ENCODE peak calls at places on chromosomes 6 and 20, in seven cellular contexts. One of them, this sample, is unnamed.

GRCh38 chr6:38354905-38355304 is 284.8 kb downstream of the BTBD9 start:
- DNase-seq in AG10803: no peak
- DNase-seq in ovary: no peak
- DNase-seq in fibroblast of mammary gland: no peak
- DNase-seq in brain microvascular endothelial cell: no peak
- DNase-seq in OCI-LY7: no peak
- DNase-seq in right atrium auricular region: no peak
- DNase-seq in this sample: no peak

GRCh38 chr6:2020909-2021308 is 224.5 kb downstream of the GMDS start:
- DNase-seq in AG10803: peak
- DNase-seq in ovary: no peak
- DNase-seq in fibroblast of mammary gland: peak
- DNase-seq in brain microvascular endothelial cell: no peak
- DNase-seq in OCI-LY7: no peak
- DNase-seq in right atrium auricular region: no peak
- DNase-seq in this sample: peak

GRCh38 chr6:152160346-152160745 is 352.9 kb downstream of the ESR1 start:
- DNase-seq in AG10803: no peak
- DNase-seq in ovary: no peak
- DNase-seq in fibroblast of mammary gland: no peak
- DNase-seq in brain microvascular endothelial cell: no peak
- DNase-seq in OCI-LY7: no peak
- DNase-seq in right atrium auricular region: no peak
- DNase-seq in this sample: no peak

GRCh38 chr6:157990321-157991066 is 8.8 kb downstream of the SYNJ2 start:
- DNase-seq in AG10803: no peak
- DNase-seq in ovary: no peak
- DNase-seq in fibroblast of mammary gland: peak
- DNase-seq in brain microvascular endothelial cell: no peak
- DNase-seq in OCI-LY7: peak
- DNase-seq in right atrium auricular region: no peak
- DNase-seq in this sample: no peak

GRCh38 chr20:44979090-44979621 is 12.8 kb downstream of the STK4 start:
- DNase-seq in AG10803: peak
- DNase-seq in ovary: no peak
- DNase-seq in fibroblast of mammary gland: no peak
- DNase-seq in brain microvascular endothelial cell: peak
- DNase-seq in OCI-LY7: peak
- DNase-seq in right atrium auricular region: no peak
- DNase-seq in this sample: no peak

GRCh38 chr6:39947611-39948068 is 13.4 kb upstream of the MOCS1 start:
- DNase-seq in AG10803: no peak
- DNase-seq in ovary: no peak
- DNase-seq in fibroblast of mammary gland: no peak
- DNase-seq in brain microvascular endothelial cell: no peak
- DNase-seq in OCI-LY7: no peak
- DNase-seq in right atrium auricular region: no peak
- DNase-seq in this sample: no peak

GRCh38 chr6:125991653-125992052 is 5.3 kb downstream of the TRMT11 start:
- DNase-seq in AG10803: no peak
- DNase-seq in ovary: no peak
- DNase-seq in fibroblast of mammary gland: no peak
- DNase-seq in brain microvascular endothelial cell: no peak
- DNase-seq in OCI-LY7: no peak
- DNase-seq in right atrium auricular region: no peak
- DNase-seq in this sample: no peak

GRCh38 chr6:142463988-142464387 is 162.2 kb downstream of the ADGRG6 start:
- DNase-seq in AG10803: no peak
- DNase-seq in ovary: no peak
- DNase-seq in fibroblast of mammary gland: no peak
- DNase-seq in brain microvascular endothelial cell: no peak
- DNase-seq in OCI-LY7: no peak
- DNase-seq in right atrium auricular region: no peak
- DNase-seq in this sample: no peak

GRCh38 chr20:62305149-62305764 is 2.5 kb downstream of the ADRM1 start:
- DNase-seq in AG10803: no peak
- DNase-seq in ovary: no peak
- DNase-seq in fibroblast of mammary gland: no peak
- DNase-seq in brain microvascular endothelial cell: no peak
- DNase-seq in OCI-LY7: no peak
- DNase-seq in right atrium auricular region: no peak
- DNase-seq in this sample: peak
- TF ChIP-seq CTCF in AG10803: no peak
- TF ChIP-seq CTCF in ovary: no peak
- TF ChIP-seq CTCF in fibroblast of mammary gland: no peak
- TF ChIP-seq CTCF in brain microvascular endothelial cell: no peak
- TF ChIP-seq CTCF in OCI-LY7: no peak
- TF ChIP-seq CTCF in right atrium auricular region: no peak
- TF ChIP-seq CTCF in this sample: no peak

GRCh38 chr6:133241901-133242760 is 974 bp downstream of the EYA4 start:
- DNase-seq in AG10803: no peak
- DNase-seq in ovary: peak
- DNase-seq in fibroblast of mammary gland: peak
- DNase-seq in brain microvascular endothelial cell: no peak
- DNase-seq in OCI-LY7: no peak
- DNase-seq in right atrium auricular region: no peak
- DNase-seq in this sample: peak

GRCh38 chr6:133243723-133244122 is 2.6 kb downstream of the EYA4 start:
- DNase-seq in AG10803: no peak
- DNase-seq in ovary: no peak
- DNase-seq in fibroblast of mammary gland: no peak
- DNase-seq in brain microvascular endothelial cell: no peak
- DNase-seq in OCI-LY7: no peak
- DNase-seq in right atrium auricular region: no peak
- DNase-seq in this sample: no peak

GRCh38 chr6:133240511-133241087 is 558 bp upstream of the EYA4 start:
- DNase-seq in AG10803: no peak
- DNase-seq in ovary: no peak
- DNase-seq in fibroblast of mammary gland: no peak
- DNase-seq in brain microvascular endothelial cell: no peak
- DNase-seq in OCI-LY7: no peak
- DNase-seq in right atrium auricular region: no peak
- DNase-seq in this sample: no peak

GRCh38 chr6:133242761-133243590 is 1.8 kb downstream of the EYA4 start:
- DNase-seq in AG10803: no peak
- DNase-seq in ovary: no peak
- DNase-seq in fibroblast of mammary gland: no peak
- DNase-seq in brain microvascular endothelial cell: no peak
- DNase-seq in OCI-LY7: no peak
- DNase-seq in right atrium auricular region: no peak
- DNase-seq in this sample: no peak

DNA sequence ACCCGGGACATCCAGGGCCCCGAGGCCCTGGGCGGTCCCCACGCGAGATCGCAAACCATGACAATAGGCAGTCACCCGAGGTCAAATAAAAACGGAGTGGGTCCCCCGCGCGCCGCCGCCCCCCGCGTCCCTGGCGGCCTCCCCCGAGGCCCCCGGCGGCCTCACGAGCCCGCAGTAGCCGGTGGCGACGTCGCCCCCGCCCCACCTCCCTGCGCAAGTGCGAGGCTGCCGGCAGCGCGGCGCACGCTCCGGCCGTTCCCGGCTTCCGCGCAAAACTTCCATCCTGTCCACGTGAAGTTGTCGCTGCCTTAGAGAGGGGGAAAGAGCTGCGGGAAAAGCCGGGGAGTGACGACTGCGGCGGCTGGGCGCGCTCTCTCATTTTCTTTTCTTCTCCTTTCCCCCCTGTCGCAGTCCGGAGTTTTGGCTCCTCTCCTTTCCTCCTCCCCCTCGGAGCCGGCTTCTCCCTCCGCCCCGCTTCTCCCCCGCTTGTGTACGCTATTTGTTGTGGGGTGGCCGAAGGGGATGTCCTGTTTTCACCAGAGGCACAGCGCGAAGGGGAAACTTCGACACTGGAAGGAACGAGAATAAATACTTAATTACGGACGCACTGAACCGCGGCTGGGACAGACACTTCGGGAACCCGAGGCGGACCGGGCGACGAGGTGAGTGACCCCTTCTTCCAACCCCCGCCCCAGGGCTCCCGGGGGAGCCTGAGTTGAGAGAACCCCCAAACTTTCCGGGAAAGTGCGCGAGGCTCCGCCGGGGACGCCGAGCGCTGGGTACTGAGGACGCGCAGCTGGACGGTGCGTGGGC is at the start of gene EYA4:
- DNase-seq in AG10803: no peak
- DNase-seq in ovary: peak
- DNase-seq in fibroblast of mammary gland: peak
- DNase-seq in brain microvascular endothelial cell: no peak
- DNase-seq in OCI-LY7: no peak
- DNase-seq in right atrium auricular region: no peak
- DNase-seq in this sample: peak
- H3K4me3 ChIP-seq in AG10803: peak
- H3K4me3 ChIP-seq in ovary: peak
- H3K4me3 ChIP-seq in fibroblast of mammary gland: peak
- H3K4me3 ChIP-seq in brain microvascular endothelial cell: peak
- H3K4me3 ChIP-seq in OCI-LY7: no peak
- H3K4me3 ChIP-seq in right atrium auricular region: peak
- H3K4me3 ChIP-seq in this sample: peak

GRCh38 chr20:62707281-62707941 is 1.2 kb upstream of the NTSR1 start:
- DNase-seq in AG10803: no peak
- DNase-seq in ovary: no peak
- DNase-seq in fibroblast of mammary gland: no peak
- DNase-seq in brain microvascular endothelial cell: no peak
- DNase-seq in OCI-LY7: no peak
- DNase-seq in right atrium auricular region: no peak
- DNase-seq in this sample: no peak

GRCh38 chr20:62709537-62709905 is 885 bp downstream of the NTSR1 start:
- DNase-seq in AG10803: no peak
- DNase-seq in ovary: no peak
- DNase-seq in fibroblast of mammary gland: no peak
- DNase-seq in brain microvascular endothelial cell: no peak
- DNase-seq in OCI-LY7: no peak
- DNase-seq in right atrium auricular region: no peak
- DNase-seq in this sample: no peak

GRCh38 chr20:62708591-62709536 is at the start of gene NTSR1:
- DNase-seq in AG10803: no peak
- DNase-seq in ovary: no peak
- DNase-seq in fibroblast of mammary gland: no peak
- DNase-seq in brain microvascular endothelial cell: no peak
- DNase-seq in OCI-LY7: no peak
- DNase-seq in right atrium auricular region: no peak
- DNase-seq in this sample: peak

GRCh38 chr20:62706857-62707256 is 1.8 kb upstream of the NTSR1 start:
- DNase-seq in AG10803: no peak
- DNase-seq in ovary: no peak
- DNase-seq in fibroblast of mammary gland: no peak
- DNase-seq in brain microvascular endothelial cell: no peak
- DNase-seq in OCI-LY7: no peak
- DNase-seq in right atrium auricular region: no peak
- DNase-seq in this sample: no peak

DNA sequence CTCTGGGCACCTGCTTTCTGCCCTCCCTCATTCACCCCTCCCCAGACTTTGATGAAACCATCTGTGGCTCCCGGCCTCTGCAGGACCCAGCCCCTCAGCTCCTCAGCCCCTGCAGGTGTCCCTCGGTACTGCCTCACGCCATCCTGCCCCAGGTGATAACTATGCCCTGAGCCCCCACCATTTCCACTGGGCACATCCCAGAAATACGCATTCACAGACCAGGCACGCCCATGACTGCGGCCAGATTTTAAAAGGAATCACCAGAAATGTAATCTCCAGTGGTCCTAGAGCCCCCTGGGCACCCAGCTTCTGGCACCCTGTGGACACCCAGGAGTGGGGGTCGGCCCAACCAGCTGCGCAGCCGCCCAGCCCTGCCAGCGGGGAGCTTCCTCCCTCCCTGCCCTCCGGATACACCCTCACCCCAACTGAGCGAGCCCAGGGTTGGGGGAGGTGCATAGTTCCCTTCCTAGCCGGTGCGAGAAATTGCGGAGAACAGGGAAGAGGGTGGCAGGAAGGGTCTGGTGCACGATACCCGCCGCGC is 585 bp upstream of the NTSR1 start:
- DNase-seq in AG10803: no peak
- DNase-seq in ovary: no peak
- DNase-seq in fibroblast of mammary gland: no peak
- DNase-seq in brain microvascular endothelial cell: no peak
- DNase-seq in OCI-LY7: peak
- DNase-seq in right atrium auricular region: no peak
- DNase-seq in this sample: no peak
- TF ChIP-seq CTCF in AG10803: peak
- TF ChIP-seq CTCF in ovary: no peak
- TF ChIP-seq CTCF in fibroblast of mammary gland: peak
- TF ChIP-seq CTCF in brain microvascular endothelial cell: peak
- TF ChIP-seq CTCF in OCI-LY7: peak
- TF ChIP-seq CTCF in right atrium auricular region: no peak
- TF ChIP-seq CTCF in this sample: peak

GRCh38 chr20:18252597-18253451 is 35.5 kb upstream of the ZNF133 start:
- DNase-seq in AG10803: no peak
- DNase-seq in ovary: no peak
- DNase-seq in fibroblast of mammary gland: no peak
- DNase-seq in brain microvascular endothelial cell: no peak
- DNase-seq in OCI-LY7: no peak
- DNase-seq in right atrium auricular region: no peak
- DNase-seq in this sample: peak

GRCh38 chr20:18258126-18258860 is 30.0 kb upstream of the ZNF133 start:
- DNase-seq in AG10803: no peak
- DNase-seq in ovary: no peak
- DNase-seq in fibroblast of mammary gland: no peak
- DNase-seq in brain microvascular endothelial cell: no peak
- DNase-seq in OCI-LY7: peak
- DNase-seq in right atrium auricular region: no peak
- DNase-seq in this sample: no peak

GRCh38 chr20:18256440-18257090 is 31.8 kb upstream of the ZNF133 start:
- DNase-seq in AG10803: no peak
- DNase-seq in ovary: no peak
- DNase-seq in fibroblast of mammary gland: no peak
- DNase-seq in brain microvascular endothelial cell: no peak
- DNase-seq in OCI-LY7: no peak
- DNase-seq in right atrium auricular region: no peak
- DNase-seq in this sample: no peak

GRCh38 chr20:18255526-18255925 is 32.8 kb upstream of the ZNF133 start:
- DNase-seq in AG10803: no peak
- DNase-seq in ovary: no peak
- DNase-seq in fibroblast of mammary gland: no peak
- DNase-seq in brain microvascular endothelial cell: no peak
- DNase-seq in OCI-LY7: no peak
- DNase-seq in right atrium auricular region: no peak
- DNase-seq in this sample: no peak

GRCh38 chr20:18254615-18255014 is 33.7 kb upstream of the ZNF133 start:
- DNase-seq in AG10803: no peak
- DNase-seq in ovary: no peak
- DNase-seq in fibroblast of mammary gland: no peak
- DNase-seq in brain microvascular endothelial cell: no peak
- DNase-seq in OCI-LY7: no peak
- DNase-seq in right atrium auricular region: no peak
- DNase-seq in this sample: no peak
- H3K4me3 ChIP-seq in AG10803: no peak
- H3K4me3 ChIP-seq in ovary: no peak
- H3K4me3 ChIP-seq in fibroblast of mammary gland: no peak
- H3K4me3 ChIP-seq in brain microvascular endothelial cell: no peak
- H3K4me3 ChIP-seq in OCI-LY7: no peak
- H3K4me3 ChIP-seq in right atrium auricular region: no peak
- H3K4me3 ChIP-seq in this sample: no peak

GRCh38 chr20:13788167-13788834 is 3.5 kb downstream of the NDUFAF5 start:
- DNase-seq in AG10803: peak
- DNase-seq in ovary: no peak
- DNase-seq in fibroblast of mammary gland: peak
- DNase-seq in brain microvascular endothelial cell: peak
- DNase-seq in OCI-LY7: peak
- DNase-seq in right atrium auricular region: no peak
- DNase-seq in this sample: peak
- TF ChIP-seq CTCF in AG10803: peak
- TF ChIP-seq CTCF in ovary: no peak
- TF ChIP-seq CTCF in fibroblast of mammary gland: peak
- TF ChIP-seq CTCF in brain microvascular endothelial cell: peak
- TF ChIP-seq CTCF in OCI-LY7: peak
- TF ChIP-seq CTCF in right atrium auricular region: peak
- TF ChIP-seq CTCF in this sample: peak